ENCODE peak calls at places on chromosomes 2 and 18, in nine cellular contexts. M is stimulated activated CD8-positive, alpha-beta memory T cell treated with anti-CD3 and anti-CD28 coated beads, Interleukin-4, amount 100 ng/mL, for 24 hours; B is upper lobe of right lung; U is cerebellum; I is hypothalamus; T is NCI-H82; Z is NCI-H345; R is adipocyte; F is mammary epithelial cell. J is an unnamed sample.

GRCh38 chr2:98917031-98917459 is 19.0 kb downstream of the CRACDL start:
- DNase-seq in M (no peak), B (no peak), U (no peak), I (no peak), T (no peak), Z (no peak), R (peak), F (peak), J (no peak)

GRCh38 chr2:73255907-73256617 is 22.0 kb downstream of the CCT7 start:
- DNase-seq in M (no peak), B (peak), U (no peak), I (no peak), T (no peak), Z (no peak), R (no peak), F (no peak), J (no peak)

GRCh38 chr2:47721296-47721695 is 61.6 kb upstream of the MSH6 start:
- DNase-seq in M (no peak), B (no peak), U (no peak), I (no peak), T (no peak), Z (no peak), R (no peak), F (no peak), J (no peak)

GRCh38 chr2:184113691-184114403 is 484.5 kb upstream of the ZNF804A start:
- DNase-seq in M (no peak), B (no peak), U (no peak), I (no peak), T (no peak), Z (no peak), R (no peak), F (peak), J (no peak)

GRCh38 chr2:215362562-215362904 is 50.7 kb downstream of the ATIC start:
- DNase-seq in M (no peak), B (no peak), U (no peak), I (no peak), T (no peak), Z (no peak), R (peak), F (no peak), J (no peak)

GRCh38 chr2:219082332-219082958 is 21.7 kb upstream of the IHH start:
- DNase-seq in M (no peak), B (no peak), U (no peak), I (no peak), T (no peak), Z (no peak), R (no peak), F (no peak), J (no peak)

GRCh38 chr18:35371412-35372195 is 5.5 kb downstream of the ZNF396 start:
- DNase-seq in M (no peak), B (no peak), U (no peak), I (no peak), T (peak), Z (no peak), R (peak), F (peak), J (no peak)

GRCh38 chr2:174026122-174026845 is 61.1 kb upstream of the SP3 start:
- DNase-seq in M (no peak), B (no peak), U (no peak), I (no peak), T (no peak), Z (no peak), R (peak), F (no peak), J (no peak)

J was measured in DMS 273 treated with DMSO at 0.1 percent for 48 hours.